ENCODE peak calls at places on chromosome 20, in ten cellular contexts. One of them, this sample, is unnamed.

GRCh38 chr20:36549942-36550796 is 8.8 kb downstream of the MYL9 start:
- DNase-seq in bronchial epithelial cell: no peak
- DNase-seq in keratinocyte: no peak
- DNase-seq in brain microvascular endothelial cell: no peak
- DNase-seq in left ventricle myocardium inferior: peak; percentile 53
- DNase-seq in cardiac fibroblast: no peak
- DNase-seq in MM.1S: no peak
- DNase-seq in B cell: no peak
- DNase-seq in fibroblast of the aortic adventitia: no peak
- DNase-seq in coronary artery: no peak
- DNase-seq in this sample: no peak

GRCh38 chr20:23444859-23445258 is 5.4 kb downstream of the CSTL1 start:
- DNase-seq in bronchial epithelial cell: no peak
- DNase-seq in keratinocyte: no peak
- DNase-seq in brain microvascular endothelial cell: no peak
- DNase-seq in left ventricle myocardium inferior: no peak
- DNase-seq in cardiac fibroblast: no peak
- DNase-seq in MM.1S: no peak
- DNase-seq in B cell: no peak
- DNase-seq in fibroblast of the aortic adventitia: no peak
- DNase-seq in coronary artery: no peak
- DNase-seq in this sample: no peak

GRCh38 chr20:58149412-58150091 is 78.9 kb downstream of the ANKRD60 start:
- DNase-seq in bronchial epithelial cell: no peak
- DNase-seq in keratinocyte: no peak
- DNase-seq in brain microvascular endothelial cell: no peak
- DNase-seq in left ventricle myocardium inferior: no peak
- DNase-seq in cardiac fibroblast: no peak
- DNase-seq in MM.1S: no peak
- DNase-seq in B cell: no peak
- DNase-seq in fibroblast of the aortic adventitia: no peak
- DNase-seq in coronary artery: no peak
- DNase-seq in this sample: no peak

GRCh38 chr20:44841955-44842354 is 31.6 kb upstream of the RIMS4 start:
- DNase-seq in bronchial epithelial cell: no peak
- DNase-seq in keratinocyte: no peak
- DNase-seq in brain microvascular endothelial cell: no peak
- DNase-seq in left ventricle myocardium inferior: no peak
- DNase-seq in cardiac fibroblast: no peak
- DNase-seq in MM.1S: no peak
- DNase-seq in B cell: no peak
- DNase-seq in fibroblast of the aortic adventitia: no peak
- DNase-seq in coronary artery: no peak
- DNase-seq in this sample: no peak

GRCh38 chr20:52090036-52090435 is 101.5 kb downstream of the ZFP64 start:
- DNase-seq in bronchial epithelial cell: no peak
- DNase-seq in keratinocyte: no peak
- DNase-seq in brain microvascular endothelial cell: no peak
- DNase-seq in left ventricle myocardium inferior: no peak
- DNase-seq in cardiac fibroblast: no peak
- DNase-seq in MM.1S: no peak
- DNase-seq in B cell: no peak
- DNase-seq in fibroblast of the aortic adventitia: no peak
- DNase-seq in coronary artery: no peak
- DNase-seq in this sample: no peak

GRCh38 chr20:21839982-21840381 is 134.5 kb downstream of the PAX1 start:
- DNase-seq in bronchial epithelial cell: no peak
- DNase-seq in keratinocyte: no peak
- DNase-seq in brain microvascular endothelial cell: no peak
- DNase-seq in left ventricle myocardium inferior: no peak
- DNase-seq in cardiac fibroblast: no peak
- DNase-seq in MM.1S: no peak
- DNase-seq in B cell: no peak
- DNase-seq in fibroblast of the aortic adventitia: no peak
- DNase-seq in coronary artery: no peak
- DNase-seq in this sample: no peak

GRCh38 chr20:37901667-37902503 is 1.0 kb upstream of the VSTM2L start:
- DNase-seq in bronchial epithelial cell: peak; percentile 65
- DNase-seq in keratinocyte: no peak
- DNase-seq in brain microvascular endothelial cell: peak; percentile 72
- DNase-seq in left ventricle myocardium inferior: no peak
- DNase-seq in cardiac fibroblast: peak; percentile 72
- DNase-seq in MM.1S: no peak
- DNase-seq in B cell: no peak
- DNase-seq in fibroblast of the aortic adventitia: peak; percentile 74
- DNase-seq in coronary artery: no peak
- DNase-seq in this sample: peak; percentile 89

GRCh38 chr20:58613061-58613854 is 37.8 kb upstream of the STX16 start:
- DNase-seq in bronchial epithelial cell: no peak
- DNase-seq in keratinocyte: no peak
- DNase-seq in brain microvascular endothelial cell: no peak
- DNase-seq in left ventricle myocardium inferior: no peak
- DNase-seq in cardiac fibroblast: peak; percentile 38
- DNase-seq in MM.1S: no peak
- DNase-seq in B cell: no peak
- DNase-seq in fibroblast of the aortic adventitia: peak; percentile 27
- DNase-seq in coronary artery: no peak
- DNase-seq in this sample: no peak

GRCh38 chr20:1001981-1002681 is at the start of gene RSPO4:
- DNase-seq in bronchial epithelial cell: no peak
- DNase-seq in keratinocyte: no peak
- DNase-seq in brain microvascular endothelial cell: no peak
- DNase-seq in left ventricle myocardium inferior: no peak
- DNase-seq in cardiac fibroblast: no peak
- DNase-seq in MM.1S: no peak
- DNase-seq in B cell: no peak
- DNase-seq in fibroblast of the aortic adventitia: no peak
- DNase-seq in coronary artery: no peak
- DNase-seq in this sample: no peak

GRCh38 chr20:62214067-62214466 is 6.0 kb downstream of the HRH3 start:
- DNase-seq in bronchial epithelial cell: no peak
- DNase-seq in keratinocyte: no peak
- DNase-seq in brain microvascular endothelial cell: no peak
- DNase-seq in left ventricle myocardium inferior: no peak
- DNase-seq in cardiac fibroblast: no peak
- DNase-seq in MM.1S: no peak
- DNase-seq in B cell: no peak
- DNase-seq in fibroblast of the aortic adventitia: no peak
- DNase-seq in coronary artery: no peak
- DNase-seq in this sample: no peak

GRCh38 chr20:16916165-16916564 is 168.0 kb downstream of the OTOR start:
- DNase-seq in bronchial epithelial cell: no peak
- DNase-seq in keratinocyte: no peak
- DNase-seq in brain microvascular endothelial cell: no peak
- DNase-seq in left ventricle myocardium inferior: no peak
- DNase-seq in cardiac fibroblast: no peak
- DNase-seq in MM.1S: no peak
- DNase-seq in B cell: no peak
- DNase-seq in fibroblast of the aortic adventitia: no peak
- DNase-seq in coronary artery: no peak
- DNase-seq in this sample: no peak

GRCh38 chr20:24960302-24960801 is 11.3 kb downstream of the CST7 start:
- DNase-seq in bronchial epithelial cell: no peak
- DNase-seq in keratinocyte: no peak
- DNase-seq in brain microvascular endothelial cell: no peak
- DNase-seq in left ventricle myocardium inferior: no peak
- DNase-seq in cardiac fibroblast: no peak
- DNase-seq in MM.1S: no peak
- DNase-seq in B cell: no peak
- DNase-seq in fibroblast of the aortic adventitia: no peak
- DNase-seq in coronary artery: no peak
- DNase-seq in this sample: no peak

GRCh38 chr20:61923371-61924166 is 142.1 kb downstream of the TAF4 start:
- DNase-seq in bronchial epithelial cell: no peak
- DNase-seq in keratinocyte: no peak
- DNase-seq in brain microvascular endothelial cell: no peak
- DNase-seq in left ventricle myocardium inferior: no peak
- DNase-seq in cardiac fibroblast: no peak
- DNase-seq in MM.1S: no peak
- DNase-seq in B cell: peak; percentile 20
- DNase-seq in fibroblast of the aortic adventitia: no peak
- DNase-seq in coronary artery: no peak
- DNase-seq in this sample: no peak

GRCh38 chr20:23442436-23442835 is 3.0 kb downstream of the CSTL1 start:
- DNase-seq in bronchial epithelial cell: no peak
- DNase-seq in keratinocyte: no peak
- DNase-seq in brain microvascular endothelial cell: no peak
- DNase-seq in left ventricle myocardium inferior: no peak
- DNase-seq in cardiac fibroblast: no peak
- DNase-seq in MM.1S: no peak
- DNase-seq in B cell: no peak
- DNase-seq in fibroblast of the aortic adventitia: no peak
- DNase-seq in coronary artery: no peak
- DNase-seq in this sample: no peak

DNA sequence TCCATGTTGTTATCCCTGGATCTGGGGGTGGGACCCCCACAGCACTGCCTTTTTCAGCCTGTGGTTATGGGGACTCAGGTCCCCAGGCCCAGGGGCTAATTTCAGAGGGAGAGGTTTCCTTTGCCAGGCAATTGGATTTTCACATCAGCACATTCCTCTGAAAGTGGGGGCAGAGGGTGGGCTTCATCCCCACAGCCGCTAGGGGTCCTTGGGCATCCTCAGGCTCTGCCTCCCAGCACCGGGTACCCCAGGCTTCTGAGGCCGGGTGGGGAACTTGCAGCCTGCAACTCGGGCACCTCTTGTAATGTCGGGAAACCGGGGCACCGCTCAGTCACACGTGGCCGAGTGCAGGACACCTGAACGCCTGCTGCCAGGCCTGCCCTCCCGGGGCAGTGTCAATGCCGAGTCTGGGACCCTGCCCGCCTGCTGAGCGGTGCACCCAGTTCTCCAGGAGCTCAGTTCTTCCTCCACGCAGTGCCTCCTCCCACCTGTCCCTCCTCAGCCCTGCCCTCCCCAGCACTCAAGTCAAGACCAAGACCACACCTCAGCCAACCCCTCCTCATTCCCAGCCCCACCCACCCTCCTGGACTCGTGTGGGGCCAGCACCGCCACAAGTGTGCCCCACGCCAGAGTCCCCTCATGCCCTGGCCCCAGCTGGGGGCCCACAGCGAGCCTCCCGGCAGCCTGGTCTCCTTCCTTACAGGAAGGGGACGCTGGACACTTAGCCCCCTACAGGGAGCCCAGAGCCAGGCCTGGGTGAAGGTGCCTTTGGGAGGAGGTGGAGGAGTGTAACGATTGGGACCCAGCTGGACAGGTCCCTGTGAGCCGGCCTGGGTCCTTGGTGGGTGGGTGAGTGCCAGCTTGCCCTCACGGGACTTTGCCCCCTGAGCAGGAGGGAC is 8.8 kb upstream of the CHRNA4 start:
- DNase-seq in bronchial epithelial cell: no peak
- DNase-seq in keratinocyte: no peak
- DNase-seq in brain microvascular endothelial cell: no peak
- DNase-seq in left ventricle myocardium inferior: no peak
- DNase-seq in cardiac fibroblast: no peak
- DNase-seq in MM.1S: no peak
- DNase-seq in B cell: no peak
- DNase-seq in fibroblast of the aortic adventitia: no peak
- DNase-seq in coronary artery: no peak
- DNase-seq in this sample: no peak
- TF ChIP-seq CTCF in bronchial epithelial cell: no peak
- TF ChIP-seq CTCF in keratinocyte: no peak
- TF ChIP-seq CTCF in brain microvascular endothelial cell: no peak
- TF ChIP-seq CTCF in left ventricle myocardium inferior: no peak
- TF ChIP-seq CTCF in cardiac fibroblast: no peak
- TF ChIP-seq CTCF in MM.1S: no peak
- TF ChIP-seq CTCF in B cell: no peak
- TF ChIP-seq CTCF in fibroblast of the aortic adventitia: no peak
- TF ChIP-seq CTCF in coronary artery: no peak
- TF ChIP-seq CTCF in this sample: no peak

GRCh38 chr20:35180266-35180665 is 8.4 kb downstream of the PROCR start:
- DNase-seq in bronchial epithelial cell: no peak
- DNase-seq in keratinocyte: no peak
- DNase-seq in brain microvascular endothelial cell: no peak
- DNase-seq in left ventricle myocardium inferior: no peak
- DNase-seq in cardiac fibroblast: no peak
- DNase-seq in MM.1S: no peak
- DNase-seq in B cell: no peak
- DNase-seq in fibroblast of the aortic adventitia: no peak
- DNase-seq in coronary artery: no peak
- DNase-seq in this sample: no peak
- TF ChIP-seq CTCF in bronchial epithelial cell: no peak
- TF ChIP-seq CTCF in keratinocyte: no peak
- TF ChIP-seq CTCF in brain microvascular endothelial cell: no peak
- TF ChIP-seq CTCF in left ventricle myocardium inferior: no peak
- TF ChIP-seq CTCF in cardiac fibroblast: no peak
- TF ChIP-seq CTCF in MM.1S: no peak
- TF ChIP-seq CTCF in B cell: no peak
- TF ChIP-seq CTCF in fibroblast of the aortic adventitia: no peak
- TF ChIP-seq CTCF in coronary artery: no peak
- TF ChIP-seq CTCF in this sample: no peak

DNA sequence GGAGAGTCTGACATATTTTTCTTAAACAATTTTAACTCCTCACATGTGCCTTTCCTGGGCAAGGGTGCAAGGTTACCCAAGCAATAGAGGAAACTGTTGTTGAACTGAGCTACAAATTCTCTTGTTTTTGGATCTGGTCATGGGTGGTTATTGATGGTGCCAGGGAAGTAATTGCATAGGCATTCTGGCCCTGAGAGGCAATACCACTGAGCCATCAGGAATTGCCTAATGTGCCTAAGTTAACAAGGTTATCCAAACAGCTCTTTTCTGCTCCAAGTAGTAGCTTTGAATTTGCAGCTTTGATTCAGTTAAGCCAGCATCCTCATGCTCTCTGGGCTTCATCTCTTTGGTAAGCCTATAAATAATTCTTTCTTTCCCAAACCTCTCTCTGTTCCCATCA is 266.0 kb upstream of the BTBD3 start:
- DNase-seq in bronchial epithelial cell: no peak
- DNase-seq in keratinocyte: no peak
- DNase-seq in brain microvascular endothelial cell: no peak
- DNase-seq in left ventricle myocardium inferior: no peak
- DNase-seq in cardiac fibroblast: no peak
- DNase-seq in MM.1S: no peak
- DNase-seq in B cell: no peak
- DNase-seq in fibroblast of the aortic adventitia: no peak
- DNase-seq in coronary artery: no peak
- DNase-seq in this sample: no peak
- TF ChIP-seq CTCF in bronchial epithelial cell: no peak
- TF ChIP-seq CTCF in keratinocyte: no peak
- TF ChIP-seq CTCF in brain microvascular endothelial cell: no peak
- TF ChIP-seq CTCF in left ventricle myocardium inferior: no peak
- TF ChIP-seq CTCF in cardiac fibroblast: no peak
- TF ChIP-seq CTCF in MM.1S: no peak
- TF ChIP-seq CTCF in B cell: no peak
- TF ChIP-seq CTCF in fibroblast of the aortic adventitia: no peak
- TF ChIP-seq CTCF in coronary artery: no peak
- TF ChIP-seq CTCF in this sample: no peak

DNA sequence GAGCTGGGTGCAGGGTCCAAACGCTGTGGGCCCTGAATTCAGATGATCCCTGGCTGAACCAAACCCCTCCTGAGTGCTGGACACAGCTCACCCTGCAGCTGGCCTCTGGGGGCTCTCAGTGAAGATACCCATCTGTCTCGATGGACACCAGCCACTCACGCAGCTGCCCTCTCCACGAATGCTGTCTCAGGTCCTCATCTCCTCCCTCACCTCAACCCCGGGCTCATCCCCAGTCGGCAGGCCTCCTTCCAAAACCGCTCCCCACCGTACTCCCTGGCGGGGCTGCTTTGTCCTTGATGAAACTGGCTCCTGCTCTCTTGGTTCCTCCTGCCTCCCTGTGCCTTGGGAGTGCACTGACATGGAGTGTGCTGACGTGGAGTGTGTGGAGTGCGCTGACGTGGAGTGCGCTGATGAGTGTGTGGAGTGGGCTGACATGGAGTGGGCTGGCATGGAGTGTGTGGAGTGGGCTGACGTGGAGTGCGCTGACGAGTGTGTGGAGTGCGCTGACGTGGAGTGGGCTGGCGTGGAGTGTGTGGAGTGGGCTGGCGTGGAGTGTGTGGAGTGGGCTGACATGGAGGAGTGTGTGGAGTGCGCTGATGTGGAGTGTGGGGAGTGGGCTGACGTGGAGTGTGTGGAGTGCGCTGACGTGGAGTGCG is 4.1 kb upstream of the YTHDF1 start:
- DNase-seq in bronchial epithelial cell: no peak
- DNase-seq in keratinocyte: no peak
- DNase-seq in brain microvascular endothelial cell: no peak
- DNase-seq in left ventricle myocardium inferior: no peak
- DNase-seq in cardiac fibroblast: no peak
- DNase-seq in MM.1S: no peak
- DNase-seq in B cell: no peak
- DNase-seq in fibroblast of the aortic adventitia: no peak
- DNase-seq in coronary artery: no peak
- DNase-seq in this sample: no peak
- TF ChIP-seq CTCF in bronchial epithelial cell: no peak
- TF ChIP-seq CTCF in keratinocyte: no peak
- TF ChIP-seq CTCF in brain microvascular endothelial cell: no peak
- TF ChIP-seq CTCF in left ventricle myocardium inferior: no peak
- TF ChIP-seq CTCF in cardiac fibroblast: no peak
- TF ChIP-seq CTCF in MM.1S: no peak
- TF ChIP-seq CTCF in B cell: no peak
- TF ChIP-seq CTCF in fibroblast of the aortic adventitia: no peak
- TF ChIP-seq CTCF in coronary artery: no peak
- TF ChIP-seq CTCF in this sample: no peak